ENCODE peak calls at places on chromosomes 5 and 9, in ten cellular contexts. G, T, J, V, X, K, F, S, U and Z are unnamed samples.

GRCh38 chr5:1315018-1315708 is 20.3 kb upstream of the TERT start:
- DNase-seq in V (peak; percentile 55), U (no peak), J (no peak), X (no peak), K (no peak), S (no peak), F (no peak), T (no peak), G (no peak), Z (no peak)

GRCh38 chr5:156188026-156188425 is 138.9 kb upstream of the SGCD start:
- DNase-seq in V (no peak), X (no peak), S (no peak), U (no peak), F (peak; percentile 10), K (no peak), J (no peak), G (no peak), T (no peak), Z (peak; percentile 19)

GRCh38 chr9:655875-656274 is 185.6 kb upstream of the DMRT1 start:
- DNase-seq in F (no peak), X (no peak), S (no peak), V (peak; percentile 91), U (no peak), T (no peak), G (no peak), J (no peak), K (no peak), Z (no peak)

GRCh38 chr9:21030389-21031035 is 928 bp downstream of the HACD4 start:
- DNase-seq in S (peak; percentile 12), J (no peak), G (peak; percentile 10), T (no peak), K (no peak), X (no peak), V (no peak), U (no peak), F (peak; percentile 12), Z (no peak)

GRCh38 chr9:77892171-77892570 is 139.4 kb downstream of the GNAQ start:
- DNase-seq in V (no peak), K (no peak), S (no peak), X (no peak), F (no peak), J (no peak), G (no peak), U (no peak), T (no peak), Z (no peak)

GRCh38 chr5:131413605-131414559 is 150.0 kb downstream of the CDC42SE2 start:
- DNase-seq in T (no peak), F (no peak), X (no peak), K (no peak), S (no peak), J (no peak), U (no peak), V (no peak), G (no peak), Z (no peak)

GRCh38 chr9:72363908-72364678 is 915 bp downstream of the ZFAND5 start:
- DNase-seq in F (peak; percentile 61), T (peak; percentile 33), V (peak; percentile 85), S (peak; percentile 66), X (peak; percentile 34), U (peak; percentile 69), K (peak; percentile 69), G (peak; percentile 55), J (peak; percentile 41), Z (peak; percentile 46)

GRCh38 chr9:124696101-124696500 is 75.0 kb downstream of the NR6A1 start:
- DNase-seq in X (no peak), V (no peak), F (peak; percentile 73), J (peak; percentile 77), G (peak; percentile 40), T (no peak), K (no peak), U (no peak), S (peak; percentile 61), Z (peak; percentile 47)

GRCh38 chr5:158174918-158175663 is 316.1 kb upstream of the CLINT1 start:
- DNase-seq in K (peak; percentile 45), G (peak; percentile 74), F (peak; percentile 56), T (peak; percentile 18), V (peak; percentile 80), S (peak; percentile 55), X (peak; percentile 63), J (peak; percentile 9), U (peak; percentile 29), Z (peak; percentile 54)

GRCh38 chr5:103000089-103000488 is 119.8 kb downstream of the GIN1 start:
- DNase-seq in F (no peak), S (no peak), V (no peak), X (no peak), T (no peak), G (no peak), K (no peak), J (no peak), U (no peak), Z (no peak)

GRCh38 chr5:124365491-124365890 is 380.9 kb downstream of the ZNF608 start:
- DNase-seq in V (no peak), T (no peak), J (no peak), X (peak; percentile 52), G (no peak), K (no peak), U (no peak), F (no peak), S (no peak), Z (no peak)

GRCh38 chr9:87229127-87229526 is 268.5 kb upstream of the DAPK1 start:
- DNase-seq in J (no peak), F (no peak), K (no peak), V (no peak), S (no peak), G (no peak), U (no peak), T (no peak), X (no peak), Z (no peak)

GRCh38 chr9:125758986-125759811 is 12.0 kb downstream of the PBX3 start:
- DNase-seq in G (no peak), V (no peak), T (no peak), X (peak; percentile 71), J (no peak), S (peak; percentile 34), K (no peak), F (no peak), U (no peak), Z (no peak)

GRCh38 chr5:38316544-38317224 is 58.3 kb downstream of the EGFLAM start:
- DNase-seq in X (no peak), K (no peak), T (no peak), G (no peak), S (peak; percentile 7), F (peak; percentile 44), V (no peak), J (no peak), U (no peak), Z (peak; percentile 57)